ENCODE peak calls at places on chromosomes 7 and 10, in five cellular contexts. S, R, O, A and W are unnamed samples.
A peak's percentile ranks its signal among the peaks of the same experiment; 100 is the strongest.

GRCh38 chr7:44489955-44490350 is 505 bp downstream of the NUDCD3 start:
- DNase-seq in S (peak; percentile 30), A (peak; percentile 63), R (no peak), O (no peak), W (no peak)

GRCh38 chr10:124494050-124494807 is 32.6 kb downstream of the LHPP start:
- DNase-seq in A (no peak), R (peak; percentile 79), S (no peak), O (no peak), W (no peak)

GRCh38 chr7:423312-424260 is 96.1 kb downstream of the PDGFA start:
- DNase-seq in R (peak; percentile 57), O (no peak), S (no peak), A (no peak), W (no peak)

GRCh38 chr7:155000795-155001194 is 2.1 kb downstream of the PAXIP1 start:
- DNase-seq in S (no peak), O (no peak), A (peak; percentile 10), R (no peak), W (no peak)

GRCh38 chr10:102876747-102877153 is 7.5 kb downstream of the AS3MT start:
- DNase-seq in S (no peak), O (no peak), A (no peak), R (no peak), W (no peak)

GRCh38 chr10:6763417-6763816 is 183.3 kb upstream of the PRKCQ start:
- DNase-seq in R (no peak), O (no peak), A (no peak), S (no peak), W (no peak)

GRCh38 chr10:86349474-86349873 is 17.1 kb downstream of the GRID1 start:
- DNase-seq in A (no peak), R (peak; percentile 43), O (no peak), S (peak; percentile 52), W (no peak)

GRCh38 chr7:158944950-158945349 is 88.6 kb downstream of the DYNC2I1 start:
- DNase-seq in O (no peak), A (no peak), S (no peak), R (no peak), W (no peak)

GRCh38 chr7:6407434-6407833 is 40.3 kb downstream of the DAGLB start:
- DNase-seq in O (no peak), R (no peak), S (no peak), A (no peak), W (no peak)

GRCh38 chr10:94462130-94462529 is 59.8 kb downstream of the TBC1D12 start:
- DNase-seq in A (no peak), S (no peak), R (no peak), O (no peak), W (no peak)

GRCh38 chr7:37971491-37971890 is 51.1 kb downstream of the EPDR1 start:
- DNase-seq in O (no peak), R (no peak), S (no peak), A (no peak), W (no peak)

GRCh38 chr7:94580601-94581000 is 71.0 kb downstream of the CASD1 start:
- DNase-seq in O (no peak), R (no peak), A (peak; percentile 41), S (no peak), W (peak; percentile 4)

GRCh38 chr7:99393363-99394187 is 14.8 kb downstream of the PDAP1 start:
- DNase-seq in A (no peak), R (no peak), S (peak; percentile 73), O (peak; percentile 40), W (no peak)

GRCh38 chr7:117220836-117221235 is 102.0 kb downstream of the WNT2 start:
- DNase-seq in S (no peak), R (no peak), A (no peak), O (no peak), W (no peak)

GRCh38 chr7:66920256-66920655 is 769 bp upstream of the TMEM248 start:
- DNase-seq in O (no peak), R (no peak), S (no peak), A (no peak), W (no peak)

GRCh38 chr10:30686706-30687105 is 57.2 kb upstream of the LYZL2 start:
- DNase-seq in S (no peak), O (no peak), A (no peak), R (no peak), W (no peak)

GRCh38 chr7:4851459-4852422 is 10.1 kb downstream of the PAPOLB start:
- DNase-seq in R (no peak), A (no peak), S (no peak), O (no peak), W (no peak)

GRCh38 chr10:99619090-99619800 is 994 bp downstream of the SLC25A28 start:
- DNase-seq in R (no peak), S (no peak), O (no peak), A (peak; percentile 15), W (no peak)

GRCh38 chr7:63925262-63925625 is 73.4 kb upstream of the ZNF722 start:
- DNase-seq in A (no peak), O (no peak), S (no peak), R (peak; percentile 85), W (no peak)

GRCh38 chr7:36615877-36616276 is 108.4 kb downstream of the AOAH start:
- DNase-seq in S (no peak), R (no peak), O (no peak), A (no peak), W (no peak)

GRCh38 chr10:62749104-62749683 is 55.3 kb upstream of the ADO start:
- DNase-seq in R (no peak), S (no peak), A (no peak), O (no peak), W (no peak)

GRCh38 chr7:130938661-130939060 is 204.7 kb upstream of the KLF14 start:
- DNase-seq in R (no peak), S (no peak), A (no peak), O (no peak), W (no peak)

GRCh38 chr7:130937830-130938229 is 203.8 kb upstream of the KLF14 start:
- DNase-seq in O (no peak), S (no peak), R (no peak), A (no peak), W (no peak)

GRCh38 chr7:130940907-130941306 is 206.9 kb upstream of the KLF14 start:
- DNase-seq in S (no peak), R (peak; percentile 54), A (no peak), O (no peak), W (no peak)

GRCh38 chr7:130940326-130940725 is 206.3 kb upstream of the KLF14 start:
- DNase-seq in S (no peak), O (no peak), A (no peak), R (no peak), W (no peak)

GRCh38 chr7:130939285-130940095 is 205.5 kb upstream of the KLF14 start:
- DNase-seq in O (no peak), R (no peak), S (no peak), A (no peak), W (no peak)
- H3K4me3 ChIP-seq in O (no peak overlapping the region), R (no peak overlapping the region), S (no peak overlapping the region), A (peak overlapping the region; percentile 4), W (peak overlapping the region; percentile 81)

GRCh38 chr10:72204296-72204695 is 11.5 kb upstream of the ANAPC16 start:
- DNase-seq in O (no peak), A (no peak), R (no peak), S (no peak), W (no peak)
- H3K4me3 ChIP-seq in O (no peak overlapping the region), A (no peak overlapping the region), R (no peak overlapping the region), S (no peak overlapping the region), W (no peak overlapping the region)

DNA sequence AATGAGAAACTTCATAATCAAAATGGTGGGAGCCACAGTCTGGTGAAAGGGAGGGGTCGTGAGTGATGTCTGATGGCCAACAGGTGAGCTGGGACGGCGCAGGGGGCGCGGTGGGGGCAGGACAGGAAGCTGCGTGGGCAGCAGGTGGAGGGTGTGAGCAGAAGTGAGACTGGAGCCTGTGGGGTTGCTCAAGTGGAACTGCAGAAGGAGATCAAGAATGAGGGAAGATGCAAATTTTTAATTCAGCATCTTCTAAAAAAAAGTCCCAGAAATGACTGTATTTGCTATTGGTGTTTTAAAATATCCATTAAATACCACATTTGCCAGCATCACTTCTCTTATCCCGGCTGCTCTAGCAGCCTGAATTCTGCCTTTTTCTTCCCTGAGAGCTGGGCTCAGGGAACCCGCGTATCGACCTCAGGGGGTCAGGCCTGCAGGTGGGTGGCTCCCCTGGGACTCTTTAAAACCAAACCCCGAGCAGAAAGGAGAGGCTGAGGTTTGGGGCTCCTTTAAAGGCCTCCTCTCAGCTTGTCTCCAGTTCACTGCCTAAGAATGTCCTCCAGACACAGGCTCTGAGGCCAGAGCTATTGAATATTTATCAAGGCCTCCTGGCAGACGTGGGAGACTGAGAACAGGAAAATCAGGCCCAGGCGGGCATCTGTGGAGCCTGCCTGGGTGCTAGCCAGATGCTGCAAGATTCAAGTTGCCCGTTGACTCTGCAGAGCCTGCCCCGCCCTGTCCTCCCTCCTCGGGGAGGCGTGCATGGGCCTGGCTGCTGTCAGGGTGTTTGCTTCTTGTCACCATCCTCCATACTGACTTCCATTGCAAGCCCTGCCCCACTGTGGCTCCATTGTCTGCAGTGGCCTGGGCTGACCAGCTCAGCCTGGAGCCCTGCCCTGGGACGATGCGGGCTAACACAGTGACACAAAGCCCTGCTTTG is 53.9 kb downstream of the SYPL1 start:
- DNase-seq in O (peak; percentile 94), R (peak; percentile 93), S (no peak), A (peak; percentile 98), W (peak; percentile 32)
- H3K4me3 ChIP-seq in O (no peak overlapping the region), R (no peak overlapping the region), S (no peak overlapping the region), A (no peak overlapping the region), W (no peak overlapping the region)

GRCh38 chr10:93032809-93033137 is 27.8 kb upstream of the CYP26C1 start:
- DNase-seq in S (no peak), O (no peak), R (no peak), A (no peak), W (no peak)
- H3K4me3 ChIP-seq in S (no peak overlapping the region), O (no peak overlapping the region), R (no peak overlapping the region), A (no peak overlapping the region), W (no peak overlapping the region)

DNA sequence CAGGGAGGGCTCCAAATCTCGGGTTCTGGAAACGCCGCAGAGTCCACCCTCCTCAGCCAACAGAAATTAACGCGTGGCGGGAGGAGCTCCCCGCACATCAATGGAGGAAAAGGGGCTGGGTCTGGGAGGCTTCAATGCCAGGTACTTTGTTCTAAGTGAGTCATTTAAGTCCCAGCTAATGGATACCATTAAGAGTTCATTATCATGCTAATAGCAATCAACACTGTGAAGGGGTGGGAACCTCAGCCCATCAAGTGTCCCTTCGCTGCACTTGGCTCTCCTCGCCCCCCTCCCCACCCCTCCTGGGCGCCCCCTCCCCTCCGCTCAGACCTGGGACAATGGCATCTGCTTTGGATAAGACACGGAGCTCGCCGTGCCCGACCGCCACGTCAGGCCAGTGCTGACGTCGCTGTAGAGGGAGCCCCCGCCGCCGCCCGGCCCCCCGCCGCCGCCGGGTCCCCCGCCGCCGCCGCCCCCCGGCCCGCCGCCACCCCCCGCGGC is 3.0 kb downstream of the FZD8 start:
- DNase-seq in S (no peak), A (no peak), O (no peak), R (no peak), W (no peak)
- H3K4me3 ChIP-seq in S (peak overlapping the region; percentile 28), A (no peak overlapping the region), O (no peak overlapping the region), R (peak overlapping the region; percentile 29), W (no peak overlapping the region)

DNA sequence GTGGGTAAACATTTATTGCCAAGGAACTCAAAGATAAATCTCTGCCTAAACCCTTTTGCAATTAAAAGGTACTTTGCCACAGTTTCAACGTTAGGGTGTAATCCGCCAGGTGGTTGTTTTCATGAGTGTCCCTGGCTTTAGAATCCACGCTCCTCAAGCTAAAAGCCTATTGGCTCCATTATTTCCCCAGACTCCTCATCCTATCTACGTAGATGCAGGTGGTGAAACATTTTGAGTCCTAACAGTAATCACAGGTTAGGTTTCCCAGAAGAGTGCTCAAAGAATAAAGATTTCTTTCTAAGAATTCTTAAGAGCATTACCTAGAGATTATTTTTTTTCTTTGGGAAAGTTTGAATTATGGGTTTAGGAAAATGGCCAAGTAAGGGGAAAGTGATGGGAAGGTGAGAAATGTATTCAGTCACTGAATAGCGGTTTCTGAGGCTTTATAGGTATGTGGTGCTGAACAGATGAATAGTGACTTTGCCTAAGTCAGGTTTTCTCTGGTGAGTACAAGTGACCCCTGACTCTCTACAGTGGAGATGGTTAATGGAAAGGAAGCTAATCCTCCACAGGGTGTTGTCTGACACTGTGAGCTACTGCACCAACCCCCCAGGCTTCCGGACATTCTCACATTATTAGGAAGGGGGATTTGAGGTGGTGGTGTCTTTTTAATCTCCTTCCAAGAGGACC is 60.2 kb downstream of the NRP1 start:
- DNase-seq in S (no peak), A (no peak), R (no peak), O (no peak), W (no peak)
- H3K4me3 ChIP-seq in S (no peak overlapping the region), A (no peak overlapping the region), R (no peak overlapping the region), O (no peak overlapping the region), W (no peak overlapping the region)